ENCODE peak calls at places on chromosomes 1 and 21, in four cellular contexts. K is suprapubic skin, T is mesothelial cell of epicardium, E is neural crest cell. D is an unnamed sample.

GRCh38 chr21:43712268-43712942 is 6.5 kb upstream of the PDXK start:
- DNase-seq in T (no peak), K (no peak), E (no peak), D (no peak)

GRCh38 chr21:33115586-33116541 is 45.9 kb downstream of the OLIG1 start:
- DNase-seq in K (no peak), T (no peak), E (no peak), D (no peak)

GRCh38 chr1:166978795-166979194 is 3.5 kb upstream of the ILDR2 start:
- DNase-seq in K (no peak), E (no peak), T (no peak), D (no peak)

GRCh38 chr1:212641956-212642355 is 33.4 kb downstream of the ATF3 start:
- DNase-seq in E (no peak), T (no peak), K (peak; percentile 4), D (no peak)

GRCh38 chr21:44310628-44311027 is 10.8 kb downstream of the PFKL start:
- DNase-seq in K (no peak), E (no peak), T (no peak), D (no peak)

GRCh38 chr1:121483961-121484424 is 299.2 kb downstream of the SRGAP2C start:
- DNase-seq in K (no peak), E (no peak), T (no peak), D (peak; percentile 84)

GRCh38 chr1:99956755-99957154 is 13.0 kb upstream of the SLC35A3 start:
- DNase-seq in T (no peak), E (no peak), K (no peak), D (peak; percentile 94)

GRCh38 chr1:110004583-110004982 is 20.0 kb downstream of the AHCYL1 start:
- DNase-seq in K (no peak), E (no peak), T (no peak), D (no peak)

GRCh38 chr1:21926814-21927530 is 10.1 kb downstream of the HSPG2 start:
- DNase-seq in K (no peak), T (no peak), E (no peak), D (peak; percentile 61)

GRCh38 chr1:147600119-147601111 is 59.1 kb downstream of the BCL9 start:
- DNase-seq in E (no peak), T (no peak), K (no peak), D (peak; percentile 31)

GRCh38 chr1:145975216-145975615 is 10.7 kb downstream of the POLR3GL start:
- DNase-seq in K (peak; percentile 60), T (no peak), E (no peak), D (no peak)

GRCh38 chr1:19035356-19036048 is 79.0 kb upstream of the IFFO2 start:
- DNase-seq in T (no peak), K (peak; percentile 24), E (no peak), D (no peak)

GRCh38 chr1:156887324-156887723 is 6.2 kb upstream of the PEAR1 start:
- DNase-seq in E (no peak), K (no peak), T (no peak), D (no peak)

GRCh38 chr1:94160811-94161210 is 39.9 kb upstream of the ABCA4 start:
- DNase-seq in E (no peak), K (no peak), T (no peak), D (peak; percentile 77)

GRCh38 chr1:185861630-185862029 is 127.4 kb downstream of the HMCN1 start:
- DNase-seq in E (no peak), T (no peak), K (no peak), D (peak; percentile 66)

GRCh38 chr1:160062134-160062533 is 7.8 kb downstream of the KCNJ10 start:
- DNase-seq in E (peak; percentile 32), T (no peak), K (no peak), D (no peak)

GRCh38 chr1:93681095-93681548 is 515 bp downstream of the BCAR3 start:
- DNase-seq in K (no peak), T (peak; percentile 55), E (no peak), D (no peak)

GRCh38 chr1:201463071-201463552 is 5.9 kb downstream of the PHLDA3 start:
- DNase-seq in T (no peak), E (no peak), K (no peak), D (no peak)

GRCh38 chr1:248822148-248823032 is 3.3 kb downstream of the SH3BP5L start:
- DNase-seq in E (no peak), T (no peak), K (peak; percentile 34), D (no peak)

GRCh38 chr1:235866207-235866912 is at the start of gene LYST:
- DNase-seq in T (no peak), E (peak; percentile 28), K (no peak), D (peak; percentile 39)

GRCh38 chr1:153728305-153729066 is 636 bp downstream of the INTS3 start:
- DNase-seq in T (peak; percentile 54), E (peak; percentile 26), K (no peak), D (peak; percentile 72)
- TF ChIP-seq CTCF in T (no peak), E (no peak), K (no peak), D (no peak)

GRCh38 chr1:176670853-176671252 is 207.9 kb downstream of the PAPPA2 start:
- DNase-seq in T (no peak), K (no peak), E (no peak), D (no peak)
- TF ChIP-seq CTCF in T (no peak), K (no peak), E (no peak), D (no peak)

GRCh38 chr1:211349730-211350129 is 23.1 kb downstream of the TRAF5 start:
- DNase-seq in T (no peak), E (no peak), K (no peak), D (no peak)

GRCh38 chr1:211355873-211356272 is 29.2 kb downstream of the TRAF5 start:
- DNase-seq in E (no peak), K (no peak), T (no peak), D (no peak)

GRCh38 chr1:211353562-211354212 is 27.1 kb downstream of the TRAF5 start:
- DNase-seq in T (no peak), E (no peak), K (no peak), D (no peak)

GRCh38 chr1:211352465-211352864 is 25.8 kb downstream of the TRAF5 start:
- DNase-seq in T (no peak), E (no peak), K (no peak), D (no peak)

GRCh38 chr1:211352985-211353515 is 26.4 kb downstream of the TRAF5 start:
- DNase-seq in K (no peak), T (no peak), E (no peak), D (no peak)
- TF ChIP-seq CTCF in K (no peak), T (peak; percentile 62), E (peak; percentile 68), D (peak; percentile 74)

DNA sequence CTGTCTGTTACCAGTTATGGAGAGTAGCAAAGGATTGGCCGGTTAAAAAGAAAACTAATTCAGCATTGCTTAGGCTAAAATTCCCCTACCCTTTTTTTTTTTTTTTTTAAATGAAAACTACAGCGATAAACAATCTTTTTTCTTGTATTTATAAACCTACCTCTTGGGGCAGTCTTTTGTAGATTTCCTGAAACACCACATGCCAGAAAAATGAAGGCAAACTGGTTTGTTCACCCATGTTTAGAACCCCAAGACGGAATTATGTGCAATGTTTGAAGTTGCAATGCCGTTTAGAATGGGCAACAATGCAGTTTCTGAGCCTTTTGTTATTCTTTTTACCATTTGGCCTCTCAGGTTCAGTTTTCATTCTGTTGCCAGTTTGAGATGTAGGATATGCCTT is 59.1 kb downstream of the PRDM2 start:
- DNase-seq in T (no peak), E (no peak), K (no peak), D (no peak)
- TF ChIP-seq CTCF in T (no peak), E (no peak), K (no peak), D (no peak)

GRCh38 chr1:32372149-32372756 is 9.9 kb downstream of the TSSK3 start:
- DNase-seq in T (no peak), K (no peak), E (no peak), D (no peak)
- TF ChIP-seq CTCF in T (no peak), K (no peak), E (no peak), D (no peak)

D was measured in fibroblast of pulmonary artery.